ENCODE peak calls at places on chromosome 7, in seven cellular contexts. One of them, this sample, is unnamed.

GRCh38 chr7:30914611-30915601 is 3.3 kb downstream of the AQP1 start:
- DNase-seq in trophoblast cell: peak; percentile 92
- DNase-seq in IMR-90: peak; percentile 33
- DNase-seq in mesenchymal stem cell: peak; percentile 69
- DNase-seq in mesendoderm: peak; percentile 73
- DNase-seq in neuronal stem cell: no peak
- DNase-seq in H9: no peak
- DNase-seq in this sample: no peak

GRCh38 chr7:34220501-34220900 is 315.2 kb downstream of the BMPER start:
- DNase-seq in mesenchymal stem cell: no peak
- DNase-seq in H9: no peak
- DNase-seq in trophoblast cell: no peak
- DNase-seq in mesendoderm: no peak
- DNase-seq in neuronal stem cell: no peak
- DNase-seq in IMR-90: no peak
- DNase-seq in this sample: no peak

GRCh38 chr7:91416485-91416884 is 152.3 kb downstream of the FZD1 start:
- DNase-seq in neuronal stem cell: no peak
- DNase-seq in IMR-90: no peak
- DNase-seq in mesendoderm: no peak
- DNase-seq in trophoblast cell: no peak
- DNase-seq in mesenchymal stem cell: no peak
- DNase-seq in H9: no peak
- DNase-seq in this sample: no peak

GRCh38 chr7:114925443-114925842 is 3.5 kb downstream of the MDFIC start:
- DNase-seq in mesenchymal stem cell: no peak
- DNase-seq in neuronal stem cell: no peak
- DNase-seq in IMR-90: no peak
- DNase-seq in mesendoderm: no peak
- DNase-seq in H9: no peak
- DNase-seq in trophoblast cell: no peak
- DNase-seq in this sample: no peak

GRCh38 chr7:30988346-30989005 is 24.7 kb downstream of the GHRHR start:
- DNase-seq in neuronal stem cell: no peak
- DNase-seq in H9: peak; percentile 58
- DNase-seq in mesendoderm: peak; percentile 62
- DNase-seq in IMR-90: no peak
- DNase-seq in trophoblast cell: peak; percentile 70
- DNase-seq in mesenchymal stem cell: no peak
- DNase-seq in this sample: peak; percentile 66

GRCh38 chr7:129782257-129783096 is 170.3 kb downstream of the UBE2H start:
- DNase-seq in mesenchymal stem cell: no peak
- DNase-seq in trophoblast cell: no peak
- DNase-seq in neuronal stem cell: peak; percentile 18
- DNase-seq in H9: no peak
- DNase-seq in mesendoderm: no peak
- DNase-seq in IMR-90: no peak
- DNase-seq in this sample: no peak

GRCh38 chr7:805261-805660 is 27.0 kb upstream of the SUN1 start:
- DNase-seq in H9: no peak
- DNase-seq in mesendoderm: no peak
- DNase-seq in IMR-90: no peak
- DNase-seq in neuronal stem cell: no peak
- DNase-seq in mesenchymal stem cell: peak; percentile 55
- DNase-seq in trophoblast cell: no peak
- DNase-seq in this sample: no peak

GRCh38 chr7:95578299-95578855 is 17.9 kb downstream of the PDK4 start:
- DNase-seq in mesendoderm: no peak
- DNase-seq in mesenchymal stem cell: no peak
- DNase-seq in neuronal stem cell: no peak
- DNase-seq in H9: no peak
- DNase-seq in trophoblast cell: no peak
- DNase-seq in IMR-90: no peak
- DNase-seq in this sample: no peak

GRCh38 chr7:128259131-128260056 is 18.3 kb downstream of the LEP start:
- DNase-seq in mesendoderm: peak; percentile 21
- DNase-seq in H9: no peak
- DNase-seq in trophoblast cell: peak; percentile 68
- DNase-seq in IMR-90: peak; percentile 37
- DNase-seq in neuronal stem cell: no peak
- DNase-seq in mesenchymal stem cell: peak; percentile 10
- DNase-seq in this sample: no peak

GRCh38 chr7:100166317-100166940 is 2.0 kb downstream of the GAL3ST4 start:
- DNase-seq in IMR-90: no peak
- DNase-seq in trophoblast cell: no peak
- DNase-seq in mesenchymal stem cell: no peak
- DNase-seq in mesendoderm: no peak
- DNase-seq in neuronal stem cell: no peak
- DNase-seq in H9: no peak
- DNase-seq in this sample: no peak

GRCh38 chr7:46747222-46747621 is 826.1 kb upstream of the IGFBP3 start:
- DNase-seq in H9: no peak
- DNase-seq in mesenchymal stem cell: no peak
- DNase-seq in trophoblast cell: no peak
- DNase-seq in mesendoderm: peak; percentile 12
- DNase-seq in neuronal stem cell: no peak
- DNase-seq in IMR-90: no peak
- DNase-seq in this sample: no peak

GRCh38 chr7:27745064-27745583 is 5.2 kb downstream of the TAX1BP1 start:
- DNase-seq in neuronal stem cell: no peak
- DNase-seq in mesenchymal stem cell: peak; percentile 85
- DNase-seq in IMR-90: peak; percentile 84
- DNase-seq in H9: peak; percentile 47
- DNase-seq in trophoblast cell: peak; percentile 57
- DNase-seq in mesendoderm: peak; percentile 96
- DNase-seq in this sample: no peak

GRCh38 chr7:4790516-4790991 is 15.1 kb downstream of the AP5Z1 start:
- DNase-seq in H9: no peak
- DNase-seq in mesendoderm: no peak
- DNase-seq in IMR-90: no peak
- DNase-seq in mesenchymal stem cell: no peak
- DNase-seq in trophoblast cell: no peak
- DNase-seq in neuronal stem cell: no peak
- DNase-seq in this sample: no peak

GRCh38 chr7:51188987-51189386 is 127.6 kb downstream of the COBL start:
- DNase-seq in neuronal stem cell: no peak
- DNase-seq in IMR-90: no peak
- DNase-seq in trophoblast cell: no peak
- DNase-seq in mesendoderm: no peak
- DNase-seq in mesenchymal stem cell: no peak
- DNase-seq in H9: no peak
- DNase-seq in this sample: no peak

GRCh38 chr7:65239707-65240352 is 133.8 kb upstream of the ZNF92 start:
- DNase-seq in mesendoderm: peak; percentile 67
- DNase-seq in IMR-90: no peak
- DNase-seq in mesenchymal stem cell: peak; percentile 12
- DNase-seq in neuronal stem cell: peak; percentile 64
- DNase-seq in trophoblast cell: no peak
- DNase-seq in H9: peak; percentile 89
- DNase-seq in this sample: peak; percentile 81

GRCh38 chr7:95205821-95206220 is 118.5 kb downstream of the PON1 start:
- DNase-seq in mesendoderm: no peak
- DNase-seq in IMR-90: peak; percentile 59
- DNase-seq in neuronal stem cell: no peak
- DNase-seq in H9: no peak
- DNase-seq in trophoblast cell: no peak
- DNase-seq in mesenchymal stem cell: peak; percentile 29
- DNase-seq in this sample: no peak

GRCh38 chr7:121076350-121077164 is 88.0 kb downstream of the CPED1 start:
- DNase-seq in trophoblast cell: no peak
- DNase-seq in mesenchymal stem cell: peak; percentile 79
- DNase-seq in H9: no peak
- DNase-seq in mesendoderm: no peak
- DNase-seq in neuronal stem cell: no peak
- DNase-seq in IMR-90: peak; percentile 93
- DNase-seq in this sample: no peak

GRCh38 chr7:28856656-28857055 is 101.5 kb downstream of the TRIL start:
- DNase-seq in trophoblast cell: no peak
- DNase-seq in IMR-90: no peak
- DNase-seq in neuronal stem cell: no peak
- DNase-seq in mesenchymal stem cell: no peak
- DNase-seq in H9: no peak
- DNase-seq in mesendoderm: no peak
- DNase-seq in this sample: no peak

GRCh38 chr7:19872094-19872493 is 98.7 kb upstream of the TMEM196 start:
- DNase-seq in trophoblast cell: no peak
- DNase-seq in H9: no peak
- DNase-seq in neuronal stem cell: no peak
- DNase-seq in IMR-90: no peak
- DNase-seq in mesendoderm: no peak
- DNase-seq in mesenchymal stem cell: no peak
- DNase-seq in this sample: no peak

GRCh38 chr7:191105-192034 is 1.0 kb upstream of the FAM20C start:
- DNase-seq in IMR-90: peak; percentile 92
- DNase-seq in neuronal stem cell: no peak
- DNase-seq in mesenchymal stem cell: peak; percentile 80
- DNase-seq in H9: no peak
- DNase-seq in mesendoderm: peak; percentile 41
- DNase-seq in trophoblast cell: no peak
- DNase-seq in this sample: no peak

GRCh38 chr7:106485919-106486318 is 175.0 kb downstream of the CCDC71L start:
- DNase-seq in neuronal stem cell: no peak
- DNase-seq in mesendoderm: no peak
- DNase-seq in trophoblast cell: no peak
- DNase-seq in IMR-90: no peak
- DNase-seq in H9: no peak
- DNase-seq in mesenchymal stem cell: no peak
- DNase-seq in this sample: no peak

GRCh38 chr7:45026984-45027773 is 27.2 kb downstream of the CCM2 start:
- DNase-seq in trophoblast cell: peak; percentile 65
- DNase-seq in mesenchymal stem cell: peak; percentile 40
- DNase-seq in H9: no peak
- DNase-seq in neuronal stem cell: no peak
- DNase-seq in IMR-90: peak; percentile 64
- DNase-seq in mesendoderm: no peak
- DNase-seq in this sample: no peak
- H3K4ac ChIP-seq in trophoblast cell: no peak overlapping the region
- H3K4ac ChIP-seq in mesenchymal stem cell: no peak overlapping the region
- H3K4ac ChIP-seq in H9: no peak overlapping the region
- H3K4ac ChIP-seq in neuronal stem cell: no peak overlapping the region
- H3K4ac ChIP-seq in IMR-90: peak overlapping the region; percentile 70
- H3K4ac ChIP-seq in mesendoderm: no peak overlapping the region
- H3K4ac ChIP-seq in this sample: no peak overlapping the region

DNA sequence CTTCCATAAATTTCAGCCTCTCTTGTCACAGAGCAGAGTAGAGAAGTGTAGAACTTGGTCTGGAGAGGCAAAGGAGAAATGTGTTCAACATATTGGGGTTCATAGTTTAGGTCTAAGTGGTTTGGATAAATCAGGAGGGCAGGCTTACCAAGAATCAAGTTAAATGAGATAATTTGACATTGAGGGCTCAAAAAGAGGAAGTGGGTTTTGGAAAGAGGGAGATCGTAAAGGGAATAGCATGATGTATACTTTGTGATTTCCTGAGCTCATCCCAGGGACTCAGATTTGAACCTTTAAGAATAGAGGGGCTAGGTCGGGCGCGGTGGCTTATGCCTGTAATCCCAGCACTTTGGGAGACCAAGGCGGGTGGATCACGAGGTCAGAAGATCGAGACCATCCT is 34.7 kb upstream of the NPY start:
- DNase-seq in IMR-90: no peak
- DNase-seq in mesenchymal stem cell: no peak
- DNase-seq in H9: no peak
- DNase-seq in trophoblast cell: no peak
- DNase-seq in mesendoderm: no peak
- DNase-seq in neuronal stem cell: no peak
- DNase-seq in this sample: no peak
- H3K4ac ChIP-seq in IMR-90: no peak overlapping the region
- H3K4ac ChIP-seq in mesenchymal stem cell: no peak overlapping the region
- H3K4ac ChIP-seq in H9: no peak overlapping the region
- H3K4ac ChIP-seq in trophoblast cell: no peak overlapping the region
- H3K4ac ChIP-seq in mesendoderm: no peak overlapping the region
- H3K4ac ChIP-seq in neuronal stem cell: no peak overlapping the region
- H3K4ac ChIP-seq in this sample: no peak overlapping the region

GRCh38 chr7:134442441-134443220 is 16.3 kb downstream of the AKR1B1 start:
- DNase-seq in mesenchymal stem cell: no peak
- DNase-seq in trophoblast cell: no peak
- DNase-seq in neuronal stem cell: no peak
- DNase-seq in IMR-90: no peak
- DNase-seq in mesendoderm: no peak
- DNase-seq in H9: no peak
- DNase-seq in this sample: no peak
- H3K4ac ChIP-seq in mesenchymal stem cell: no peak overlapping the region
- H3K4ac ChIP-seq in trophoblast cell: no peak overlapping the region
- H3K4ac ChIP-seq in neuronal stem cell: no peak overlapping the region
- H3K4ac ChIP-seq in IMR-90: no peak overlapping the region
- H3K4ac ChIP-seq in mesendoderm: no peak overlapping the region
- H3K4ac ChIP-seq in H9: no peak overlapping the region
- H3K4ac ChIP-seq in this sample: no peak overlapping the region

GRCh38 chr7:35565927-35566326 is 129.0 kb downstream of the HERPUD2 start:
- DNase-seq in mesenchymal stem cell: no peak
- DNase-seq in H9: no peak
- DNase-seq in neuronal stem cell: no peak
- DNase-seq in mesendoderm: peak; percentile 21
- DNase-seq in trophoblast cell: no peak
- DNase-seq in IMR-90: no peak
- DNase-seq in this sample: no peak
- H3K4ac ChIP-seq in mesenchymal stem cell: no peak overlapping the region
- H3K4ac ChIP-seq in H9: no peak overlapping the region
- H3K4ac ChIP-seq in neuronal stem cell: no peak overlapping the region
- H3K4ac ChIP-seq in mesendoderm: no peak overlapping the region
- H3K4ac ChIP-seq in trophoblast cell: no peak overlapping the region
- H3K4ac ChIP-seq in IMR-90: no peak overlapping the region
- H3K4ac ChIP-seq in this sample: no peak overlapping the region

GRCh38 chr7:98719396-98719795 is 102.3 kb downstream of the NPTX2 start:
- DNase-seq in IMR-90: no peak
- DNase-seq in mesendoderm: no peak
- DNase-seq in mesenchymal stem cell: no peak
- DNase-seq in neuronal stem cell: no peak
- DNase-seq in H9: no peak
- DNase-seq in trophoblast cell: no peak
- DNase-seq in this sample: no peak

GRCh38 chr7:98711945-98712344 is 94.9 kb downstream of the NPTX2 start:
- DNase-seq in mesendoderm: no peak
- DNase-seq in IMR-90: no peak
- DNase-seq in neuronal stem cell: no peak
- DNase-seq in mesenchymal stem cell: no peak
- DNase-seq in H9: no peak
- DNase-seq in trophoblast cell: no peak
- DNase-seq in this sample: no peak

GRCh38 chr7:98713411-98713810 is 96.3 kb downstream of the NPTX2 start:
- DNase-seq in H9: no peak
- DNase-seq in neuronal stem cell: no peak
- DNase-seq in IMR-90: no peak
- DNase-seq in mesendoderm: no peak
- DNase-seq in trophoblast cell: no peak
- DNase-seq in mesenchymal stem cell: no peak
- DNase-seq in this sample: no peak
- H3K4ac ChIP-seq in H9: no peak overlapping the region
- H3K4ac ChIP-seq in neuronal stem cell: no peak overlapping the region
- H3K4ac ChIP-seq in IMR-90: no peak overlapping the region
- H3K4ac ChIP-seq in mesendoderm: no peak overlapping the region
- H3K4ac ChIP-seq in trophoblast cell: no peak overlapping the region
- H3K4ac ChIP-seq in mesenchymal stem cell: no peak overlapping the region
- H3K4ac ChIP-seq in this sample: no peak overlapping the region